ENCODE peak calls at places on chromosomes 12 and 14, in six cellular contexts. I is dorsolateral prefrontal cortex, Y is AG10803, H is HFF-Myc, R is A549, U is ovary. Q is an unnamed sample.

GRCh38 chr12:105487961-105488360 is 157.5 kb downstream of the C12orf75 start:
- DNase-seq in I (no peak), Y (no peak), H (no peak), R (no peak), U (no peak), Q (no peak)

GRCh38 chr12:64560395-64561301 is 49.6 kb upstream of the RASSF3 start:
- DNase-seq in I (no peak), Y (peak; percentile 93), H (peak; percentile 93), R (peak; percentile 67), U (no peak), Q (no peak)

GRCh38 chr12:12926571-12927071 is 25.3 kb downstream of the GPRC5D start:
- DNase-seq in I (no peak), Y (peak; percentile 44), H (no peak), R (no peak), U (no peak), Q (no peak)

GRCh38 chr12:99053599-99054362 is 408.7 kb downstream of the APAF1 start:
- DNase-seq in I (no peak), Y (peak; percentile 23), H (no peak), R (no peak), U (no peak), Q (no peak)

GRCh38 chr14:68439741-68440140 is 353.1 kb downstream of the ZFP36L1 start:
- DNase-seq in I (no peak), Y (peak; percentile 37), H (no peak), R (no peak), U (no peak), Q (no peak)

GRCh38 chr14:95097385-95097784 is 59.9 kb downstream of the DICER1 start:
- DNase-seq in I (no peak), Y (peak; percentile 81), H (no peak), R (no peak), U (no peak), Q (no peak)

GRCh38 chr12:27969901-27970390 is 2.6 kb downstream of the PTHLH start:
- DNase-seq in I (no peak), Y (peak; percentile 59), H (no peak), R (peak; percentile 47), U (peak; percentile 47), Q (peak; percentile 55)

GRCh38 chr14:100616854-100617714 is 29.9 kb upstream of the BEGAIN start:
- DNase-seq in I (no peak), Y (no peak), H (no peak), R (no peak), U (no peak), Q (no peak)

GRCh38 chr12:108214486-108214885 is 85.4 kb downstream of the WSCD2 start:
- DNase-seq in I (no peak), Y (peak; percentile 16), H (no peak), R (peak; percentile 22), U (no peak), Q (no peak)

DNA sequence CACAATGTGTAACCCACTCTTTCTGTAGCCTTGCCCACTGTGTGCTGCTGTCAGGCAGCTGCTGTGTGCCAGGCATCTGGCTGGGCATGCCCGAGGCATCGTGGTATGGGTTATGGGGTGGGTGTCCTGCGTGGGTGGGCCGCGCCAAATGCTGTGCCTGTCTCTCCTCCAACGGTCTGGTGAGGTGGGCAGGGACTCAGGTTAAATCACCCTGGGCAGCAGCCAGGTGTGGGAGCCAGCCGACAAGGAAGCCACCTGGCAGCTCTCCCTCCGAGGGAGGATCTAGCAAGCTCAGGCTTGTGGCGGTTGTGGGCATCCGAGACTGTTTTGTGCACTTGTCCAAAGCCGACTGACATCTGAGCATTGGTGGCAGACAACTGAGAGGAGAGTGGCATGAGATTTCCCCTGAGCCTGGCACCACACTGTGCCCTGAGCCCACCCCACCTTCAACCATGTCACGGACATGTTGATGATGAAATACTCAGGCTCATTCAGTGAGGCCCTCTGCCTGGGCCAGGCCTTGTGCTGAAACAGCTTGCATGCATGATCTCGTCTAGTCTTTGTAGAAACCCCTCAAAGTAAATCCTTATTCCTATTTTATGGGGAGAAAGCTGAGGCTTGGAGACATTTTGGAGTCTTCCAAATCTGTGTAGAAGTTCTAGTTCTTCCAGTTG is 181.8 kb upstream of the MYL2 start:
- DNase-seq in I (peak; percentile 54), Y (no peak), H (no peak), R (no peak), U (no peak), Q (no peak)
- TF ChIP-seq CTCF in I (no peak), Y (no peak), H (no peak), R (no peak), U (no peak), Q (no peak)

DNA sequence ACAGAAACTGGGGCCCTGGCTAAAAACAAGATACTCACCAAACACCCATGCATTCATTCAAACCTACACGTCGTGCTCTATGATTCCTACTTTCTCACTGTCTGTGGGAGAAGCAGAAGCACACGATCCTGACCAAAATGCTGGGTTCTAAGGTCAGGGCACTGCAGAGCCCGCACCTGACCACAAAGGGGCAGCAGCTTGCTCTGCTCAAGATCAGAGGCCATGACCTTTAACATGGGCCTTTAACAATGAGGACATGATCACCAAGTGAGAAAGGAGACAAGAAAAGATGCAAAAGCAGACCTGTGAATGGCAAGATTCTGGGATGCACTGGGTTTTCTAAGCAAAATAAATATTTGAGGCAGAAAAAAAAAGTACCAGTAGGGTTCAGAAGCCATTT is 40.1 kb upstream of the VPS33A start:
- DNase-seq in I (no peak), Y (no peak), H (no peak), R (no peak), U (no peak), Q (no peak)
- TF ChIP-seq CTCF in I (no peak), Y (no peak), H (no peak), R (no peak), U (no peak), Q (peak; percentile 30)

GRCh38 chr12:125089083-125089482 is 23.8 kb downstream of the AACS start:
- DNase-seq in I (no peak), Y (no peak), H (no peak), R (no peak), U (no peak), Q (no peak)
- TF ChIP-seq CTCF in I (no peak), Y (no peak), H (no peak), R (no peak), U (no peak), Q (peak; percentile 39)

DNA sequence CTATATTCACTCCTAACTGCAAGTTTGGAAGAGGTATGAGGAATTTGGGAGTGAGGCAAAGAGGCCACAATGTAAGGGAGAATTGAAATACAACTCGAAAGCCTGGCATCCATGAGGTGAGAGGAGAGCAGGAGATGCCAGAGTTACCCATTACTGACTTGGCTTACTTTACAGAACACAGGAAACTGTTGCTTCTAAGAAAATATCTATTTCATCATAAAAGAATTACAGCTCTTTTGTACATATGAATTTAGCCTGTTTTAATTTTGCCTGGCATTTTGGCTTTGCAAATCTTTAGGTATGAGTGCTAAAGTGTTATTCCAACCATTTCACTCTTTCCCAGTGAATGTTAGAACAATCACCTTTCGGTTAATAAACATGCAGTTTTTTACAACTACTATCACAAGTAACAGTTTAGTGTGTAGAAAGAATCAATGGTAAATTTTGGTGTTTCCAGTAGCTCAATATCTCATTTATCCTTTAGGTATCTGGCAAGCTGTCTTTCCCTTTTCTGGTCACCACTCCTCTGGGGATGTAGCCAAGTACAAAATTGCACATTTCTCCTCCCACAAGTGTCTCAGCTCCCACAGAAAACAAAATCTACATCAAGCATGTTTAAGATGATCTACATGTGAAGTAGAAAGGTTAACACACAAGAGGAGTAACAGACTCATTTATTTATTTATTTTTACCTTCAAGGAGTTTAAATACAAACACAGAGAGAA is 196.6 kb upstream of the DCN start:
- DNase-seq in I (no peak), Y (peak; percentile 31), H (no peak), R (no peak), U (no peak), Q (no peak)
- TF ChIP-seq CTCF in I (no peak), Y (no peak), H (no peak), R (no peak), U (no peak), Q (no peak)